ENCODE peak calls at places on chromosome 22, in six cellular contexts. I is kidney epithelial cell, A is fibroblast of mammary gland, M is IMR-90, B is AG04449, V is brain microvascular endothelial cell. L is an unnamed sample.

GRCh38 chr22:38075961-38076360 is 8.0 kb downstream of the SLC16A8 start:
- DNase-seq in B (no peak), V (no peak), I (no peak), A (no peak), M (no peak), L (no peak)

GRCh38 chr22:27720860-27721259 is 80.7 kb downstream of the MN1 start:
- DNase-seq in V (no peak), B (no peak), M (no peak), I (peak; percentile 26), A (no peak), L (peak; percentile 69)

GRCh38 chr22:24091551-24092420 is 80.7 kb downstream of the CABIN1 start:
- DNase-seq in B (no peak), M (no peak), A (no peak), V (no peak), I (no peak), L (no peak)

GRCh38 chr22:28129319-28129962 is 210.4 kb upstream of the PITPNB start:
- DNase-seq in A (no peak), I (no peak), M (no peak), B (no peak), V (no peak), L (no peak)

GRCh38 chr22:19868773-19869471 is 14.2 kb upstream of the GNB1L start:
- DNase-seq in I (no peak), M (no peak), A (no peak), V (no peak), B (no peak), L (no peak)

GRCh38 chr22:43060213-43060612 is 29.0 kb downstream of the TTLL1 start:
- DNase-seq in V (no peak), I (no peak), A (peak; percentile 23), M (no peak), B (no peak), L (no peak)

GRCh38 chr22:23862103-23862502 is 4.4 kb downstream of the SLC2A11 start:
- DNase-seq in I (no peak), M (peak; percentile 52), B (no peak), V (peak; percentile 34), A (peak; percentile 54), L (no peak)

GRCh38 chr22:37501610-37502341 is 15.6 kb upstream of the MFNG start:
- DNase-seq in I (peak; percentile 96), A (peak; percentile 91), M (peak; percentile 93), B (peak; percentile 59), V (peak; percentile 77), L (peak; percentile 49)

GRCh38 chr22:28883917-28884753 is 763 bp downstream of the ZNRF3 start:
- DNase-seq in V (peak; percentile 15), A (no peak), M (peak; percentile 44), I (no peak), B (no peak), L (no peak)

GRCh38 chr22:42913874-42914510 is 56.9 kb upstream of the ARFGAP3 start:
- DNase-seq in A (no peak), I (no peak), V (no peak), B (no peak), M (no peak), L (no peak)

GRCh38 chr22:39773503-39773902 is 120.1 kb downstream of the ENTHD1 start:
- DNase-seq in B (no peak), M (no peak), A (no peak), I (no peak), V (no peak), L (no peak)

GRCh38 chr22:26701323-26701722 is 43.9 kb downstream of the MIAT start:
- DNase-seq in B (no peak), I (no peak), M (no peak), V (no peak), A (no peak), L (no peak)

GRCh38 chr22:42185915-42186439 is 55.4 kb upstream of the CYP2D6 start:
- DNase-seq in V (no peak), B (no peak), I (no peak), A (no peak), M (no peak), L (no peak)

GRCh38 chr22:37897805-37898204 is 8.3 kb upstream of the MICALL1 start:
- DNase-seq in V (no peak), A (no peak), I (no peak), M (no peak), B (no peak), L (no peak)

GRCh38 chr22:28817919-28818859 is 17.8 kb upstream of the XBP1 start:
- DNase-seq in V (no peak), A (no peak), I (peak; percentile 23), M (no peak), B (no peak), L (no peak)

GRCh38 chr22:37607010-37607911 is 1.4 kb upstream of the GGA1 start:
- DNase-seq in B (no peak), I (peak; percentile 44), A (peak; percentile 46), V (peak; percentile 29), M (peak; percentile 40), L (no peak)

GRCh38 chr22:19844423-19845368 is 10.0 kb downstream of the GNB1L start:
- DNase-seq in B (peak; percentile 28), I (no peak), M (peak; percentile 40), V (peak; percentile 33), A (no peak), L (peak; percentile 19)

GRCh38 chr22:26576026-26576680 is 13.8 kb downstream of the TPST2 start:
- DNase-seq in B (no peak), M (peak; percentile 39), I (no peak), A (no peak), V (peak; percentile 14), L (no peak)

GRCh38 chr22:48589901-48590300 is 1237.8 kb downstream of the BRD1 start:
- DNase-seq in V (no peak), I (no peak), B (no peak), A (no peak), M (no peak), L (no peak)

GRCh38 chr22:48586799-48587185 is 1240.9 kb downstream of the BRD1 start:
- DNase-seq in V (no peak), M (no peak), B (no peak), A (no peak), I (no peak), L (no peak)

GRCh38 chr22:48588151-48588880 is 1239.4 kb downstream of the BRD1 start:
- DNase-seq in M (no peak), B (no peak), V (no peak), A (no peak), I (no peak), L (no peak)

GRCh38 chr22:48587236-48587865 is 1240.3 kb downstream of the BRD1 start:
- DNase-seq in A (no peak), I (no peak), V (no peak), M (no peak), B (no peak), L (no peak)

DNA sequence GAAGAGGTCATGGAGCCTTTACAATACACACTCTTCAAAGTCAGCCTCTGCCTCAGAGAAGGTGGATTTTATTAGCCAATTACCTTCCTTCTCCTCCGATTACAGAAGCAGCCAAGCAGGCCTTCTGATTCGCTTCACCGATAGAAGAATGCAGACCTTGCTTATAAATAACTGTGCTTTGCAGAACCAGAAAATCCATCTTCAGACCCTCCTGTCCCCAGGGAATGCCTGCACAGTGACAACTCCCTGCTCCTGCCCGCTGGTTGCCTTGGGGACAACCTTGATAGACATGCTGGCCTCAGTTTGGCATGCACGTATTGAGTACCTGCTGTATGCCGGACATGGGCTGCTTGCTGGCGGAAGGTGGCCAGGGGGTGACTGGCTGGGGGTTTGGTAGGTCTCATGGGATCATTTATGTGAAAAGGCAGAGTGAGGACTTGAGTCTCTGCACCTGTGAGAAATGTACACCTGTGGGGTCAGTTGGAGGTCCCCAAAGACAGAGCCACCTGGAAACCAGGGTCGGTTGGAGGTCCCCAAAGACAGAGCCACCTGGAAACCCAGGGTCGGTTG is 1238.7 kb downstream of the BRD1 start:
- DNase-seq in A (no peak), M (no peak), B (no peak), V (no peak), I (no peak), L (no peak)
- TF ChIP-seq CTCF in A (no peak), M (no peak), B (no peak), V (no peak), I (no peak), L (no peak)

GRCh38 chr22:21771631-21771976 is 36.0 kb upstream of the YPEL1 start:
- DNase-seq in M (no peak), A (no peak), I (no peak), B (no peak), V (no peak), L (no peak)
- TF ChIP-seq CTCF in M (no peak), A (no peak), I (no peak), B (no peak), V (no peak), L (no peak)

GRCh38 chr22:32883131-32883530 is 81.6 kb downstream of the TIMP3 start:
- DNase-seq in A (no peak), B (no peak), V (no peak), I (no peak), M (no peak), L (no peak)
- TF ChIP-seq CTCF in A (no peak), B (no peak), V (no peak), I (no peak), M (no peak), L (no peak)

DNA sequence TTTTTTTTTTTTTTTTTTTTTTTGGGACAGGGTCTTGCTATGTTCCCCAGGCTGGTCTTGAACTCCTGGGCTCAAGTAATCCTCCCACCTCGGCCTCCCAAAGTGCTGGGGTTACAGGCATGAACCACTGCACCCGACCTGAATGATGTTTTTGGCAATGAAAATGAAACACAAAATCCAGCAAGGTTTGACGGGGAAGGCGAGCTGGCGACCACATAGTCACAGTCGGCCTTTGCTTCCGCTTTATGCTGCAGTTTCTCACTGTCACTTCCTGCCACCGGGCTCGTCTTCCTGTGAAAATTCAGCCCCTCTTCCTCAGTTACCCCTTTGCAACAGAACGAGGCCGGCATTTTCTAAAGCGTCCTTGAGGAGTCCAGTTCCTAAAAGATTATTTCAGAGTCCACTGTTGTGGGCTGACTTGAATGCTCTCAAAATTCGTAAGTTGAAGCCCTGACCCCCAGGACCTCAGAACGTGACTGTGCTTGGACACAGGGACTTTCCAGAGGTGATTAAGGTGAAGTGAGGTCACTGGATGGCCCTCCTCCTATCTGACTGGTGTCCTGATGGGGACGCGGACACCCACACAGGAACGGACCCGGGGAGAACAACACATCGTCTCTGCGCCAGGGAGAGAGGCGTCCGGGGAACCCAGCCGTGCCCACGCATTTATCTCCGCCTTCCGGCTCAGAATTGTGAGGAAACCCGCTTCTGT is 2.9 kb upstream of the BID start:
- DNase-seq in I (no peak), B (no peak), A (no peak), V (no peak), M (no peak), L (no peak)
- TF ChIP-seq CTCF in I (no peak), B (no peak), A (no peak), V (no peak), M (no peak), L (no peak)

GRCh38 chr22:48968201-48968959 is 859.3 kb downstream of the BRD1 start:
- DNase-seq in M (no peak), A (no peak), B (no peak), V (no peak), I (no peak), L (no peak)
- TF ChIP-seq CTCF in M (no peak), A (no peak), B (peak; percentile 4), V (peak; percentile 18), I (peak; percentile 27), L (no peak)

GRCh38 chr22:46029574-46030200 is 52.7 kb upstream of the WNT7B start:
- DNase-seq in I (no peak), M (no peak), A (no peak), B (no peak), V (no peak), L (no peak)
- TF ChIP-seq CTCF in I (no peak), M (no peak), A (no peak), B (no peak), V (no peak), L (no peak)

GRCh38 chr22:41092023-41092817 is at the start of gene EP300:
- DNase-seq in B (peak; percentile 19), M (peak; percentile 68), I (peak; percentile 14), A (peak; percentile 69), V (peak; percentile 45), L (peak; percentile 58)
- TF ChIP-seq CTCF in B (peak; percentile 57), M (peak; percentile 19), I (peak; percentile 23), A (no peak), V (peak; percentile 38), L (peak; percentile 22)

L was measured in AG09319.